ENCODE peak calls at places on chromosomes 4 and X, in seven cellular contexts. One of them, this sample, is unnamed.

GRCh38 chr4:76637704-76638361 is 202.8 kb downstream of the SHROOM3 start:
- DNase-seq in GM12878: no peak
- DNase-seq in SK-N-SH: no peak
- DNase-seq in K562: no peak
- DNase-seq in HCT116: peak
- DNase-seq in H1: no peak
- DNase-seq in HepG2: no peak
- DNase-seq in this sample: no peak

GRCh38 chr4:57233391-57233790 is 123.2 kb upstream of the IGFBP7 start:
- DNase-seq in HCT116: no peak
- DNase-seq in GM12878: no peak
- DNase-seq in HepG2: no peak
- DNase-seq in K562: no peak
- DNase-seq in H1: no peak
- DNase-seq in SK-N-SH: peak
- DNase-seq in this sample: peak

GRCh38 chr4:749771-750666 is 44.4 kb downstream of the PCGF3 start:
- DNase-seq in GM12878: no peak
- DNase-seq in H1: no peak
- DNase-seq in HepG2: no peak
- DNase-seq in SK-N-SH: no peak
- DNase-seq in HCT116: no peak
- DNase-seq in K562: no peak
- DNase-seq in this sample: no peak

GRCh38 chr4:76784237-76784636 is 113.7 kb downstream of the SOWAHB start:
- DNase-seq in H1: no peak
- DNase-seq in HCT116: no peak
- DNase-seq in HepG2: no peak
- DNase-seq in K562: peak
- DNase-seq in GM12878: no peak
- DNase-seq in SK-N-SH: no peak
- DNase-seq in this sample: no peak

GRCh38 chrX:154484255-154485149 is 1.9 kb downstream of the UBL4A start:
- DNase-seq in H1: no peak
- DNase-seq in GM12878: no peak
- DNase-seq in SK-N-SH: no peak
- DNase-seq in HCT116: no peak
- DNase-seq in HepG2: no peak
- DNase-seq in K562: peak
- DNase-seq in this sample: no peak

GRCh38 chr4:106340774-106341173 is 24.4 kb downstream of the AIMP1 start:
- DNase-seq in HCT116: no peak
- DNase-seq in H1: no peak
- DNase-seq in GM12878: no peak
- DNase-seq in HepG2: no peak
- DNase-seq in SK-N-SH: no peak
- DNase-seq in K562: no peak
- DNase-seq in this sample: no peak

GRCh38 chr4:85725727-85726170 is 250.8 kb downstream of the ARHGAP24 start:
- DNase-seq in SK-N-SH: no peak
- DNase-seq in K562: peak
- DNase-seq in HCT116: no peak
- DNase-seq in GM12878: peak
- DNase-seq in HepG2: no peak
- DNase-seq in H1: no peak
- DNase-seq in this sample: no peak

GRCh38 chrX:41906515-41907165 is 16.7 kb downstream of the CASK start:
- DNase-seq in HepG2: no peak
- DNase-seq in GM12878: no peak
- DNase-seq in K562: no peak
- DNase-seq in H1: no peak
- DNase-seq in SK-N-SH: no peak
- DNase-seq in HCT116: peak
- DNase-seq in this sample: no peak

GRCh38 chr4:67288964-67289363 is 256.3 kb downstream of the CENPC start:
- DNase-seq in SK-N-SH: peak
- DNase-seq in K562: peak
- DNase-seq in HepG2: peak
- DNase-seq in HCT116: no peak
- DNase-seq in H1: peak
- DNase-seq in GM12878: no peak
- DNase-seq in this sample: peak

GRCh38 chrX:17377795-17378194 is 2.8 kb downstream of the NHS start:
- DNase-seq in SK-N-SH: no peak
- DNase-seq in HepG2: no peak
- DNase-seq in HCT116: no peak
- DNase-seq in H1: no peak
- DNase-seq in K562: no peak
- DNase-seq in GM12878: no peak
- DNase-seq in this sample: no peak

GRCh38 chr4:55399581-55399980 is 3.8 kb downstream of the TMEM165 start:
- DNase-seq in HCT116: no peak
- DNase-seq in GM12878: no peak
- DNase-seq in SK-N-SH: no peak
- DNase-seq in H1: no peak
- DNase-seq in K562: peak
- DNase-seq in HepG2: no peak
- DNase-seq in this sample: no peak

GRCh38 chr4:55397024-55397520 is 1.3 kb downstream of the TMEM165 start:
- DNase-seq in SK-N-SH: peak
- DNase-seq in HCT116: no peak
- DNase-seq in K562: peak
- DNase-seq in HepG2: no peak
- DNase-seq in GM12878: no peak
- DNase-seq in H1: no peak
- DNase-seq in this sample: no peak

GRCh38 chr4:55398461-55398860 is 2.7 kb downstream of the TMEM165 start:
- DNase-seq in SK-N-SH: no peak
- DNase-seq in K562: peak
- DNase-seq in GM12878: no peak
- DNase-seq in H1: no peak
- DNase-seq in HepG2: no peak
- DNase-seq in HCT116: no peak
- DNase-seq in this sample: no peak

GRCh38 chr4:55397521-55398321 is 2.0 kb downstream of the TMEM165 start:
- DNase-seq in SK-N-SH: no peak
- DNase-seq in GM12878: no peak
- DNase-seq in HepG2: no peak
- DNase-seq in HCT116: no peak
- DNase-seq in K562: peak
- DNase-seq in H1: no peak
- DNase-seq in this sample: peak

DNA sequence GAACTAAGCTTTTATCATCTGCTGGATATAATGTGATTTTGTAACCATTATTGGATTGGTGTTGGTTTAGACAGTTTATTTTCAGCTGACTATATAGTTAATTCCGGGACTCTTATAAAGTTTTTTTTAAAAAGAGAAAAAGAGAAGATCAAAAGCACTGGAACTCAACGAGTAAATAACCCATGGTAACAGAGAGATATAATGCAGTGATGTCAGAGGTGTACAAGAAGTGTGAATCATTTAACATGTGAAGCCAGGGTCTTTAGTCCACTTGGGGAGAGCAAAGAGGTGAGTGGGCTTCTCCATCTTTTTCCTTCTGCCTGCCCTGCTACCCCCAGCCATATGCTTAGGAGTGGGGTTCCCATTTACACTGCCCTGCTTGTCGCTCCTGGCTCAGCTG is 3.2 kb downstream of the TMEM165 start:
- DNase-seq in HepG2: peak
- DNase-seq in HCT116: no peak
- DNase-seq in K562: peak
- DNase-seq in GM12878: no peak
- DNase-seq in H1: no peak
- DNase-seq in SK-N-SH: peak
- DNase-seq in this sample: no peak
- TF ChIP-seq JUND in HepG2: no peak
- TF ChIP-seq JUND in HCT116: no peak
- TF ChIP-seq JUND in K562: no peak
- TF ChIP-seq JUND in GM12878: no peak
- TF ChIP-seq JUND in H1: no peak
- TF ChIP-seq JUND in SK-N-SH: no peak
- TF ChIP-seq JUND in this sample: no peak

GRCh38 chr4:53633608-53634007 is 42.3 kb upstream of the LNX1 start:
- DNase-seq in HepG2: no peak
- DNase-seq in HCT116: no peak
- DNase-seq in SK-N-SH: no peak
- DNase-seq in H1: no peak
- DNase-seq in GM12878: no peak
- DNase-seq in K562: no peak
- DNase-seq in this sample: no peak
- TF ChIP-seq JUND in HepG2: no peak
- TF ChIP-seq JUND in HCT116: no peak
- TF ChIP-seq JUND in SK-N-SH: no peak
- TF ChIP-seq JUND in H1: no peak
- TF ChIP-seq JUND in GM12878: no peak
- TF ChIP-seq JUND in K562: no peak
- TF ChIP-seq JUND in this sample: no peak

GRCh38 chr4:89562715-89563114 is 255.1 kb upstream of the GPRIN3 start:
- DNase-seq in H1: no peak
- DNase-seq in HepG2: no peak
- DNase-seq in HCT116: no peak
- DNase-seq in GM12878: no peak
- DNase-seq in SK-N-SH: no peak
- DNase-seq in K562: no peak
- DNase-seq in this sample: no peak

GRCh38 chr4:89563431-89563830 is 255.8 kb upstream of the GPRIN3 start:
- DNase-seq in HCT116: no peak
- DNase-seq in H1: no peak
- DNase-seq in GM12878: no peak
- DNase-seq in SK-N-SH: no peak
- DNase-seq in K562: no peak
- DNase-seq in HepG2: no peak
- DNase-seq in this sample: no peak

GRCh38 chr4:89561051-89561450 is 253.5 kb upstream of the GPRIN3 start:
- DNase-seq in SK-N-SH: no peak
- DNase-seq in HepG2: no peak
- DNase-seq in GM12878: no peak
- DNase-seq in K562: no peak
- DNase-seq in H1: no peak
- DNase-seq in HCT116: no peak
- DNase-seq in this sample: no peak

GRCh38 chr4:89556596-89557305 is 249.2 kb upstream of the GPRIN3 start:
- DNase-seq in SK-N-SH: no peak
- DNase-seq in K562: no peak
- DNase-seq in HCT116: no peak
- DNase-seq in HepG2: no peak
- DNase-seq in GM12878: no peak
- DNase-seq in H1: no peak
- DNase-seq in this sample: no peak

DNA sequence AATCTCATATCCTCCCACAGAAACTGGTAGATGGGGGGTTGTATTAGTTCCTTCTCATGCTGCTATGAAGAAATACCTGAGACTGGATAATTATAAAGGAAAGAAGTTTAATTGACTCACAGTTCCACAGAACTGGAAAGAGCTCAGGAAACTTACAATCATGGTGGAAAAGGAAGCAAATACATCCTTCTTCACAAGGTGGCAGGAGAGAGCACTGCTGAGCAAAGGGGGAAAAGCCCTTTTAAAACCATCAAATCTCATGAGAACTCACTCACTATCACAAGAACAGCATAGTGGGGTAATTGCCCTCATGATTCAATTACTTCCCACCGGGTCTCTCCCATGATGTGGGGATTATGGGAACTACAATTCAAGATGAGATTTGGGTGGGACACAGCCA is 250.5 kb upstream of the GPRIN3 start:
- DNase-seq in SK-N-SH: no peak
- DNase-seq in GM12878: no peak
- DNase-seq in HepG2: no peak
- DNase-seq in H1: no peak
- DNase-seq in K562: no peak
- DNase-seq in HCT116: peak
- DNase-seq in this sample: peak
- TF ChIP-seq JUND in SK-N-SH: no peak
- TF ChIP-seq JUND in GM12878: no peak
- TF ChIP-seq JUND in HepG2: no peak
- TF ChIP-seq JUND in H1: no peak
- TF ChIP-seq JUND in K562: no peak
- TF ChIP-seq JUND in HCT116: no peak
- TF ChIP-seq JUND in this sample: no peak

DNA sequence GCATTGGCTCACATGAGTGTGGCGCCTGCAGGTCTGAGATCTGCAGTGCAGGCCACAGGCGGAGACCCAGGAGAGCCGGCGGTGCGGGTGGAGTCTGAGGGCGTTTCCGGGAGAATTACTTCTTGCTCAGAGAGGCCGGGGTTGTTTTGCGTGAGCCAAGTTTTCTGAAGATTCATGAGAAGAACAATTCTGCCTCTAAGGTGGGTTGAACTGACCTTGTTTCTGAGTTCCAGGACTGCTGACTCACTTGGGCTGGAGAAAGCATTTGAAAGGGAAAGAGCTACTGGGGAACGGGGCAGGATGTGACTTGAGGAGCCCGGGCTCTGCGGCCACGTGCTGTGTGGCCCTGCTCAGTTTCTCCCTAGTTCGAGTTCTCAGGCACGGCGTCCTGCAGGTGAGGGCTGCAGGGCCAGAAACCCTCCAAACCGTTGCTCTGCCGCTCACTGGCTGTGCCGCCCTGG is 36.7 kb upstream of the SORCS2 start:
- DNase-seq in GM12878: no peak
- DNase-seq in HCT116: no peak
- DNase-seq in K562: peak
- DNase-seq in HepG2: no peak
- DNase-seq in H1: no peak
- DNase-seq in SK-N-SH: no peak
- DNase-seq in this sample: no peak
- TF ChIP-seq JUND in GM12878: no peak
- TF ChIP-seq JUND in HCT116: no peak
- TF ChIP-seq JUND in K562: no peak
- TF ChIP-seq JUND in HepG2: no peak
- TF ChIP-seq JUND in H1: no peak
- TF ChIP-seq JUND in SK-N-SH: no peak
- TF ChIP-seq JUND in this sample: no peak

GRCh38 chr4:55184600-55185523 is 59.5 kb upstream of the KDR start:
- DNase-seq in HepG2: peak
- DNase-seq in SK-N-SH: no peak
- DNase-seq in K562: peak
- DNase-seq in HCT116: peak
- DNase-seq in H1: peak
- DNase-seq in GM12878: no peak
- DNase-seq in this sample: peak

GRCh38 chr4:55180980-55181379 is 55.6 kb upstream of the KDR start:
- DNase-seq in SK-N-SH: no peak
- DNase-seq in HepG2: no peak
- DNase-seq in HCT116: no peak
- DNase-seq in K562: no peak
- DNase-seq in GM12878: no peak
- DNase-seq in H1: no peak
- DNase-seq in this sample: no peak

GRCh38 chr4:55183926-55184599 is 58.7 kb upstream of the KDR start:
- DNase-seq in H1: no peak
- DNase-seq in K562: no peak
- DNase-seq in SK-N-SH: no peak
- DNase-seq in HCT116: peak
- DNase-seq in HepG2: no peak
- DNase-seq in GM12878: no peak
- DNase-seq in this sample: no peak

GRCh38 chr4:55178226-55179005 is 53.0 kb upstream of the KDR start:
- DNase-seq in GM12878: no peak
- DNase-seq in HepG2: no peak
- DNase-seq in SK-N-SH: no peak
- DNase-seq in H1: no peak
- DNase-seq in K562: no peak
- DNase-seq in HCT116: no peak
- DNase-seq in this sample: no peak

GRCh38 chr4:55181606-55182005 is 56.2 kb upstream of the KDR start:
- DNase-seq in K562: no peak
- DNase-seq in H1: no peak
- DNase-seq in HepG2: no peak
- DNase-seq in HCT116: no peak
- DNase-seq in SK-N-SH: no peak
- DNase-seq in GM12878: no peak
- DNase-seq in this sample: no peak
- TF ChIP-seq JUND in K562: no peak
- TF ChIP-seq JUND in H1: no peak
- TF ChIP-seq JUND in HepG2: no peak
- TF ChIP-seq JUND in HCT116: no peak
- TF ChIP-seq JUND in SK-N-SH: no peak
- TF ChIP-seq JUND in GM12878: no peak
- TF ChIP-seq JUND in this sample: no peak

This sample was measured in T47D.